ENCODE peak calls at places on chromosomes 12 and 14, in six cellular contexts. One of them, this sample, is unnamed.

GRCh38 chr14:77409131-77409533 is 14.2 kb downstream of the NOXRED1 start:
- DNase-seq in NCI-H187 treated with DMSO at 0.1 percent for 48 hours: no peak
- DNase-seq in stimulated activated CD4-positive, alpha-beta T cell treated with anti-CD3 and anti-CD28 coated beads, Interleukin-2, amount 100 ng/mL, for 48 hours: no peak
- DNase-seq in astrocyte of the spinal cord: no peak
- DNase-seq in NCI-H1694 treated with DMSO at 0.1 percent for 48 hours: peak
- DNase-seq in nucleus accumbens: no peak
- DNase-seq in this sample: no peak

GRCh38 chr12:121279507-121279915 is 17.0 kb downstream of the CAMKK2 start:
- DNase-seq in nucleus accumbens: peak
- DNase-seq in NCI-H187 treated with DMSO at 0.1 percent for 48 hours: no peak
- DNase-seq in astrocyte of the spinal cord: no peak
- DNase-seq in NCI-H1694 treated with DMSO at 0.1 percent for 48 hours: no peak
- DNase-seq in stimulated activated CD4-positive, alpha-beta T cell treated with anti-CD3 and anti-CD28 coated beads, Interleukin-2, amount 100 ng/mL, for 48 hours: no peak
- DNase-seq in this sample: no peak

GRCh38 chr12:52235001-52235760 is 2.1 kb downstream of the KRT7 start:
- DNase-seq in astrocyte of the spinal cord: no peak
- DNase-seq in nucleus accumbens: no peak
- DNase-seq in NCI-H1694 treated with DMSO at 0.1 percent for 48 hours: no peak
- DNase-seq in stimulated activated CD4-positive, alpha-beta T cell treated with anti-CD3 and anti-CD28 coated beads, Interleukin-2, amount 100 ng/mL, for 48 hours: no peak
- DNase-seq in NCI-H187 treated with DMSO at 0.1 percent for 48 hours: no peak
- DNase-seq in this sample: no peak

GRCh38 chr12:124915249-124916236 is 1.1 kb upstream of the UBC start:
- DNase-seq in NCI-H1694 treated with DMSO at 0.1 percent for 48 hours: no peak
- DNase-seq in NCI-H187 treated with DMSO at 0.1 percent for 48 hours: no peak
- DNase-seq in nucleus accumbens: no peak
- DNase-seq in astrocyte of the spinal cord: no peak
- DNase-seq in stimulated activated CD4-positive, alpha-beta T cell treated with anti-CD3 and anti-CD28 coated beads, Interleukin-2, amount 100 ng/mL, for 48 hours: no peak
- DNase-seq in this sample: peak

GRCh38 chr12:77402726-77403125 is 337.4 kb upstream of the E2F7 start:
- DNase-seq in NCI-H187 treated with DMSO at 0.1 percent for 48 hours: no peak
- DNase-seq in NCI-H1694 treated with DMSO at 0.1 percent for 48 hours: peak
- DNase-seq in astrocyte of the spinal cord: peak
- DNase-seq in stimulated activated CD4-positive, alpha-beta T cell treated with anti-CD3 and anti-CD28 coated beads, Interleukin-2, amount 100 ng/mL, for 48 hours: no peak
- DNase-seq in nucleus accumbens: no peak
- DNase-seq in this sample: no peak

GRCh38 chr14:55122441-55122986 is 6.5 kb upstream of the LGALS3 start:
- DNase-seq in astrocyte of the spinal cord: no peak
- DNase-seq in NCI-H1694 treated with DMSO at 0.1 percent for 48 hours: no peak
- DNase-seq in NCI-H187 treated with DMSO at 0.1 percent for 48 hours: no peak
- DNase-seq in stimulated activated CD4-positive, alpha-beta T cell treated with anti-CD3 and anti-CD28 coated beads, Interleukin-2, amount 100 ng/mL, for 48 hours: no peak
- DNase-seq in nucleus accumbens: no peak
- DNase-seq in this sample: no peak

GRCh38 chr14:98218213-98218612 is 1053.8 kb downstream of the BCL11B start:
- DNase-seq in astrocyte of the spinal cord: no peak
- DNase-seq in nucleus accumbens: no peak
- DNase-seq in stimulated activated CD4-positive, alpha-beta T cell treated with anti-CD3 and anti-CD28 coated beads, Interleukin-2, amount 100 ng/mL, for 48 hours: no peak
- DNase-seq in NCI-H1694 treated with DMSO at 0.1 percent for 48 hours: no peak
- DNase-seq in NCI-H187 treated with DMSO at 0.1 percent for 48 hours: no peak
- DNase-seq in this sample: no peak

GRCh38 chr12:121534495-121535148 is 46.2 kb downstream of the KDM2B start:
- DNase-seq in NCI-H1694 treated with DMSO at 0.1 percent for 48 hours: no peak
- DNase-seq in stimulated activated CD4-positive, alpha-beta T cell treated with anti-CD3 and anti-CD28 coated beads, Interleukin-2, amount 100 ng/mL, for 48 hours: peak
- DNase-seq in astrocyte of the spinal cord: no peak
- DNase-seq in nucleus accumbens: no peak
- DNase-seq in NCI-H187 treated with DMSO at 0.1 percent for 48 hours: no peak
- DNase-seq in this sample: no peak

GRCh38 chr14:90900712-90901111 is 84.5 kb upstream of the TTC7B start:
- DNase-seq in nucleus accumbens: no peak
- DNase-seq in NCI-H1694 treated with DMSO at 0.1 percent for 48 hours: peak
- DNase-seq in NCI-H187 treated with DMSO at 0.1 percent for 48 hours: no peak
- DNase-seq in stimulated activated CD4-positive, alpha-beta T cell treated with anti-CD3 and anti-CD28 coated beads, Interleukin-2, amount 100 ng/mL, for 48 hours: no peak
- DNase-seq in astrocyte of the spinal cord: peak
- DNase-seq in this sample: no peak

GRCh38 chr12:131643581-131644452 is 67.1 kb upstream of the SFSWAP start:
- DNase-seq in NCI-H187 treated with DMSO at 0.1 percent for 48 hours: no peak
- DNase-seq in NCI-H1694 treated with DMSO at 0.1 percent for 48 hours: no peak
- DNase-seq in nucleus accumbens: no peak
- DNase-seq in astrocyte of the spinal cord: no peak
- DNase-seq in stimulated activated CD4-positive, alpha-beta T cell treated with anti-CD3 and anti-CD28 coated beads, Interleukin-2, amount 100 ng/mL, for 48 hours: no peak
- DNase-seq in this sample: no peak

GRCh38 chr12:14018080-14018479 is 36.7 kb upstream of the GRIN2B start:
- DNase-seq in astrocyte of the spinal cord: no peak
- DNase-seq in nucleus accumbens: no peak
- DNase-seq in stimulated activated CD4-positive, alpha-beta T cell treated with anti-CD3 and anti-CD28 coated beads, Interleukin-2, amount 100 ng/mL, for 48 hours: no peak
- DNase-seq in NCI-H187 treated with DMSO at 0.1 percent for 48 hours: no peak
- DNase-seq in NCI-H1694 treated with DMSO at 0.1 percent for 48 hours: no peak
- DNase-seq in this sample: no peak

GRCh38 chr12:109433618-109434017 is 43.5 kb downstream of the KCTD10 start:
- DNase-seq in stimulated activated CD4-positive, alpha-beta T cell treated with anti-CD3 and anti-CD28 coated beads, Interleukin-2, amount 100 ng/mL, for 48 hours: no peak
- DNase-seq in nucleus accumbens: no peak
- DNase-seq in NCI-H1694 treated with DMSO at 0.1 percent for 48 hours: no peak
- DNase-seq in astrocyte of the spinal cord: no peak
- DNase-seq in NCI-H187 treated with DMSO at 0.1 percent for 48 hours: no peak
- DNase-seq in this sample: no peak

GRCh38 chr12:123030686-123031085 is 50.2 kb downstream of the ARL6IP4 start:
- DNase-seq in NCI-H187 treated with DMSO at 0.1 percent for 48 hours: no peak
- DNase-seq in stimulated activated CD4-positive, alpha-beta T cell treated with anti-CD3 and anti-CD28 coated beads, Interleukin-2, amount 100 ng/mL, for 48 hours: no peak
- DNase-seq in astrocyte of the spinal cord: no peak
- DNase-seq in nucleus accumbens: no peak
- DNase-seq in NCI-H1694 treated with DMSO at 0.1 percent for 48 hours: no peak
- DNase-seq in this sample: no peak

GRCh38 chr12:30203981-30204380 is 420.2 kb upstream of the TMTC1 start:
- DNase-seq in nucleus accumbens: no peak
- DNase-seq in NCI-H187 treated with DMSO at 0.1 percent for 48 hours: no peak
- DNase-seq in stimulated activated CD4-positive, alpha-beta T cell treated with anti-CD3 and anti-CD28 coated beads, Interleukin-2, amount 100 ng/mL, for 48 hours: no peak
- DNase-seq in NCI-H1694 treated with DMSO at 0.1 percent for 48 hours: no peak
- DNase-seq in astrocyte of the spinal cord: no peak
- DNase-seq in this sample: no peak

GRCh38 chr12:112170376-112170775 is 45.0 kb downstream of the TRAFD1 start:
- DNase-seq in nucleus accumbens: no peak
- DNase-seq in NCI-H187 treated with DMSO at 0.1 percent for 48 hours: no peak
- DNase-seq in stimulated activated CD4-positive, alpha-beta T cell treated with anti-CD3 and anti-CD28 coated beads, Interleukin-2, amount 100 ng/mL, for 48 hours: peak
- DNase-seq in NCI-H1694 treated with DMSO at 0.1 percent for 48 hours: no peak
- DNase-seq in astrocyte of the spinal cord: peak
- DNase-seq in this sample: peak

This sample was measured in ascending aorta.